ENCODE peak calls at places on chromosomes 4 and X, in ten cellular contexts. One of them, this sample, is unnamed.

GRCh38 chr4:4269326-4269725 is 20.6 kb downstream of the LYAR start:
- DNase-seq in psoas muscle: no peak
- DNase-seq in uterus: no peak
- DNase-seq in upper lobe of left lung: no peak
- DNase-seq in H9: no peak
- DNase-seq in substantia nigra: no peak
- DNase-seq in endodermal cell: no peak
- DNase-seq in GM12878: no peak
- DNase-seq in CD8-positive, alpha-beta memory T cell: peak; percentile 53
- DNase-seq in lung: no peak
- DNase-seq in this sample: no peak

GRCh38 chrX:1308476-1308875 is 28.1 kb upstream of the IL3RA start:
- DNase-seq in lung: no peak
- DNase-seq in H9: no peak
- DNase-seq in upper lobe of left lung: no peak
- DNase-seq in psoas muscle: no peak
- DNase-seq in endodermal cell: no peak
- DNase-seq in CD8-positive, alpha-beta memory T cell: no peak
- DNase-seq in uterus: no peak
- DNase-seq in GM12878: no peak
- DNase-seq in substantia nigra: no peak
- DNase-seq in this sample: no peak

GRCh38 chr4:31807036-31807435 is 1086.9 kb downstream of the PCDH7 start:
- DNase-seq in H9: no peak
- DNase-seq in upper lobe of left lung: no peak
- DNase-seq in lung: no peak
- DNase-seq in endodermal cell: no peak
- DNase-seq in psoas muscle: no peak
- DNase-seq in CD8-positive, alpha-beta memory T cell: no peak
- DNase-seq in substantia nigra: no peak
- DNase-seq in uterus: no peak
- DNase-seq in GM12878: no peak
- DNase-seq in this sample: no peak

GRCh38 chr4:78543424-78544238 is 7.9 kb upstream of the ANXA3 start:
- DNase-seq in uterus: no peak
- DNase-seq in psoas muscle: no peak
- DNase-seq in upper lobe of left lung: no peak
- DNase-seq in endodermal cell: no peak
- DNase-seq in GM12878: no peak
- DNase-seq in CD8-positive, alpha-beta memory T cell: no peak
- DNase-seq in substantia nigra: no peak
- DNase-seq in H9: no peak
- DNase-seq in lung: no peak
- DNase-seq in this sample: no peak

GRCh38 chr4:185872747-185873380 is 60.9 kb upstream of the SORBS2 start:
- DNase-seq in H9: no peak
- DNase-seq in uterus: no peak
- DNase-seq in psoas muscle: no peak
- DNase-seq in GM12878: no peak
- DNase-seq in endodermal cell: peak; percentile 65
- DNase-seq in lung: no peak
- DNase-seq in upper lobe of left lung: no peak
- DNase-seq in substantia nigra: no peak
- DNase-seq in CD8-positive, alpha-beta memory T cell: no peak
- DNase-seq in this sample: no peak

GRCh38 chrX:154351183-154352011 is 23.0 kb downstream of the FLNA start:
- DNase-seq in upper lobe of left lung: peak; percentile 73
- DNase-seq in CD8-positive, alpha-beta memory T cell: peak; percentile 47
- DNase-seq in H9: no peak
- DNase-seq in uterus: no peak
- DNase-seq in lung: no peak
- DNase-seq in endodermal cell: no peak
- DNase-seq in GM12878: no peak
- DNase-seq in psoas muscle: no peak
- DNase-seq in substantia nigra: no peak
- DNase-seq in this sample: no peak

GRCh38 chrX:103254171-103254824 is 657 bp downstream of the TCEAL8 start:
- DNase-seq in endodermal cell: peak; percentile 98
- DNase-seq in psoas muscle: peak; percentile 55
- DNase-seq in uterus: peak; percentile 40
- DNase-seq in GM12878: peak; percentile 3
- DNase-seq in lung: peak; percentile 66
- DNase-seq in substantia nigra: peak; percentile 15
- DNase-seq in CD8-positive, alpha-beta memory T cell: peak; percentile 22
- DNase-seq in H9: peak; percentile 98
- DNase-seq in upper lobe of left lung: peak; percentile 33
- DNase-seq in this sample: no peak

GRCh38 chr4:3122081-3122563 is 47.6 kb downstream of the HTT start:
- DNase-seq in uterus: no peak
- DNase-seq in endodermal cell: no peak
- DNase-seq in psoas muscle: no peak
- DNase-seq in GM12878: no peak
- DNase-seq in H9: no peak
- DNase-seq in lung: no peak
- DNase-seq in substantia nigra: no peak
- DNase-seq in CD8-positive, alpha-beta memory T cell: no peak
- DNase-seq in upper lobe of left lung: no peak
- DNase-seq in this sample: no peak

GRCh38 chr4:87530868-87531267 is 1.7 kb upstream of the SPARCL1 start:
- DNase-seq in uterus: peak; percentile 88
- DNase-seq in GM12878: no peak
- DNase-seq in upper lobe of left lung: no peak
- DNase-seq in CD8-positive, alpha-beta memory T cell: no peak
- DNase-seq in lung: peak; percentile 59
- DNase-seq in psoas muscle: peak; percentile 65
- DNase-seq in endodermal cell: no peak
- DNase-seq in substantia nigra: no peak
- DNase-seq in H9: no peak
- DNase-seq in this sample: peak; percentile 65

GRCh38 chr4:33467291-33467690 is 2747.1 kb downstream of the PCDH7 start:
- DNase-seq in lung: no peak
- DNase-seq in H9: peak; percentile 53
- DNase-seq in psoas muscle: no peak
- DNase-seq in upper lobe of left lung: peak; percentile 5
- DNase-seq in uterus: no peak
- DNase-seq in endodermal cell: peak; percentile 62
- DNase-seq in GM12878: no peak
- DNase-seq in substantia nigra: no peak
- DNase-seq in CD8-positive, alpha-beta memory T cell: no peak
- DNase-seq in this sample: no peak

GRCh38 chrX:16838202-16839066 is 31.7 kb downstream of the RBBP7 start:
- DNase-seq in H9: peak; percentile 52
- DNase-seq in upper lobe of left lung: no peak
- DNase-seq in lung: no peak
- DNase-seq in substantia nigra: no peak
- DNase-seq in endodermal cell: no peak
- DNase-seq in psoas muscle: peak; percentile 71
- DNase-seq in GM12878: no peak
- DNase-seq in CD8-positive, alpha-beta memory T cell: no peak
- DNase-seq in uterus: no peak
- DNase-seq in this sample: peak; percentile 65

GRCh38 chrX:70664726-70665125 is 220.1 kb downstream of the DLG3 start:
- DNase-seq in CD8-positive, alpha-beta memory T cell: no peak
- DNase-seq in GM12878: no peak
- DNase-seq in psoas muscle: no peak
- DNase-seq in uterus: no peak
- DNase-seq in upper lobe of left lung: no peak
- DNase-seq in lung: no peak
- DNase-seq in H9: no peak
- DNase-seq in substantia nigra: no peak
- DNase-seq in endodermal cell: no peak
- DNase-seq in this sample: no peak

GRCh38 chrX:70439016-70439415 is 5.6 kb upstream of the DLG3 start:
- DNase-seq in H9: no peak
- DNase-seq in upper lobe of left lung: no peak
- DNase-seq in CD8-positive, alpha-beta memory T cell: no peak
- DNase-seq in psoas muscle: no peak
- DNase-seq in endodermal cell: no peak
- DNase-seq in lung: no peak
- DNase-seq in GM12878: no peak
- DNase-seq in uterus: no peak
- DNase-seq in substantia nigra: no peak
- DNase-seq in this sample: no peak

GRCh38 chr4:8236920-8237195 is 32.7 kb upstream of the HTRA3 start:
- DNase-seq in GM12878: no peak
- DNase-seq in endodermal cell: no peak
- DNase-seq in substantia nigra: no peak
- DNase-seq in psoas muscle: no peak
- DNase-seq in CD8-positive, alpha-beta memory T cell: no peak
- DNase-seq in H9: no peak
- DNase-seq in upper lobe of left lung: peak; percentile 69
- DNase-seq in lung: no peak
- DNase-seq in uterus: no peak
- DNase-seq in this sample: no peak

GRCh38 chr4:138390286-138390685 is 148.1 kb upstream of the SLC7A11 start:
- DNase-seq in upper lobe of left lung: no peak
- DNase-seq in endodermal cell: no peak
- DNase-seq in GM12878: no peak
- DNase-seq in psoas muscle: no peak
- DNase-seq in substantia nigra: no peak
- DNase-seq in uterus: no peak
- DNase-seq in lung: no peak
- DNase-seq in H9: no peak
- DNase-seq in CD8-positive, alpha-beta memory T cell: no peak
- DNase-seq in this sample: no peak

GRCh38 chrX:74259879-74260491 is 44.0 kb upstream of the ZCCHC13 start:
- DNase-seq in uterus: no peak
- DNase-seq in endodermal cell: peak; percentile 91
- DNase-seq in psoas muscle: no peak
- DNase-seq in H9: peak; percentile 95
- DNase-seq in substantia nigra: no peak
- DNase-seq in lung: no peak
- DNase-seq in CD8-positive, alpha-beta memory T cell: no peak
- DNase-seq in upper lobe of left lung: no peak
- DNase-seq in GM12878: no peak
- DNase-seq in this sample: no peak

GRCh38 chr4:8706221-8707044 is 113.9 kb downstream of the CPZ start:
- DNase-seq in lung: no peak
- DNase-seq in psoas muscle: peak; percentile 7
- DNase-seq in uterus: no peak
- DNase-seq in substantia nigra: no peak
- DNase-seq in CD8-positive, alpha-beta memory T cell: no peak
- DNase-seq in endodermal cell: peak; percentile 42
- DNase-seq in GM12878: no peak
- DNase-seq in H9: peak; percentile 20
- DNase-seq in upper lobe of left lung: no peak
- DNase-seq in this sample: no peak

GRCh38 chr4:139515531-139515958 is 40.5 kb downstream of the SETD7 start:
- DNase-seq in psoas muscle: no peak
- DNase-seq in upper lobe of left lung: no peak
- DNase-seq in endodermal cell: no peak
- DNase-seq in lung: no peak
- DNase-seq in uterus: no peak
- DNase-seq in substantia nigra: no peak
- DNase-seq in CD8-positive, alpha-beta memory T cell: no peak
- DNase-seq in H9: no peak
- DNase-seq in GM12878: no peak
- DNase-seq in this sample: peak; percentile 40

GRCh38 chr4:118942465-118942864 is 53.8 kb downstream of the SYNPO2 start:
- DNase-seq in upper lobe of left lung: no peak
- DNase-seq in endodermal cell: no peak
- DNase-seq in substantia nigra: no peak
- DNase-seq in uterus: no peak
- DNase-seq in H9: no peak
- DNase-seq in lung: no peak
- DNase-seq in GM12878: no peak
- DNase-seq in psoas muscle: no peak
- DNase-seq in CD8-positive, alpha-beta memory T cell: no peak
- DNase-seq in this sample: peak; percentile 49

GRCh38 chrX:140709421-140709846 is at the start of gene LINC00632:
- DNase-seq in upper lobe of left lung: no peak
- DNase-seq in H9: no peak
- DNase-seq in CD8-positive, alpha-beta memory T cell: no peak
- DNase-seq in endodermal cell: no peak
- DNase-seq in substantia nigra: peak; percentile 25
- DNase-seq in uterus: no peak
- DNase-seq in GM12878: no peak
- DNase-seq in lung: no peak
- DNase-seq in psoas muscle: no peak
- DNase-seq in this sample: no peak
- H3K27ac ChIP-seq in upper lobe of left lung: no peak within 1 kb of the TSS
- H3K27ac ChIP-seq in H9: no peak within 1 kb of the TSS
- H3K27ac ChIP-seq in CD8-positive, alpha-beta memory T cell: no peak within 1 kb of the TSS
- H3K27ac ChIP-seq in endodermal cell: peak within 1 kb of the TSS; percentile 78
- H3K27ac ChIP-seq in substantia nigra: peak within 1 kb of the TSS; percentile 80
- H3K27ac ChIP-seq in uterus: no peak within 1 kb of the TSS
- H3K27ac ChIP-seq in GM12878: no peak within 1 kb of the TSS
- H3K27ac ChIP-seq in lung: no peak within 1 kb of the TSS
- H3K27ac ChIP-seq in psoas muscle: no peak within 1 kb of the TSS
- H3K27ac ChIP-seq in this sample: no peak within 1 kb of the TSS

GRCh38 chrX:69024931-69025330 is 140.3 kb downstream of the PJA1 start:
- DNase-seq in H9: peak; percentile 59
- DNase-seq in substantia nigra: no peak
- DNase-seq in upper lobe of left lung: peak; percentile 20
- DNase-seq in GM12878: no peak
- DNase-seq in lung: peak; percentile 65
- DNase-seq in uterus: peak; percentile 77
- DNase-seq in CD8-positive, alpha-beta memory T cell: no peak
- DNase-seq in psoas muscle: peak; percentile 84
- DNase-seq in endodermal cell: peak; percentile 70
- DNase-seq in this sample: peak; percentile 11
- H3K27ac ChIP-seq in H9: no peak overlapping the region
- H3K27ac ChIP-seq in substantia nigra: no peak overlapping the region
- H3K27ac ChIP-seq in upper lobe of left lung: no peak overlapping the region
- H3K27ac ChIP-seq in GM12878: no peak overlapping the region
- H3K27ac ChIP-seq in lung: no peak overlapping the region
- H3K27ac ChIP-seq in uterus: no peak overlapping the region
- H3K27ac ChIP-seq in CD8-positive, alpha-beta memory T cell: no peak overlapping the region
- H3K27ac ChIP-seq in psoas muscle: no peak overlapping the region
- H3K27ac ChIP-seq in endodermal cell: no peak overlapping the region
- H3K27ac ChIP-seq in this sample: no peak overlapping the region

GRCh38 chrX:13763489-13763888 is 28.9 kb downstream of the OFD1 start:
- DNase-seq in upper lobe of left lung: no peak
- DNase-seq in CD8-positive, alpha-beta memory T cell: no peak
- DNase-seq in psoas muscle: peak; percentile 56
- DNase-seq in lung: no peak
- DNase-seq in uterus: no peak
- DNase-seq in H9: no peak
- DNase-seq in endodermal cell: no peak
- DNase-seq in GM12878: no peak
- DNase-seq in substantia nigra: no peak
- DNase-seq in this sample: peak; percentile 6
- H3K27ac ChIP-seq in upper lobe of left lung: peak overlapping the region; percentile 26
- H3K27ac ChIP-seq in CD8-positive, alpha-beta memory T cell: no peak overlapping the region
- H3K27ac ChIP-seq in psoas muscle: no peak overlapping the region
- H3K27ac ChIP-seq in lung: no peak overlapping the region
- H3K27ac ChIP-seq in uterus: no peak overlapping the region
- H3K27ac ChIP-seq in H9: no peak overlapping the region
- H3K27ac ChIP-seq in endodermal cell: no peak overlapping the region
- H3K27ac ChIP-seq in GM12878: no peak overlapping the region
- H3K27ac ChIP-seq in substantia nigra: peak overlapping the region; percentile 70
- H3K27ac ChIP-seq in this sample: peak overlapping the region; percentile 56

DNA sequence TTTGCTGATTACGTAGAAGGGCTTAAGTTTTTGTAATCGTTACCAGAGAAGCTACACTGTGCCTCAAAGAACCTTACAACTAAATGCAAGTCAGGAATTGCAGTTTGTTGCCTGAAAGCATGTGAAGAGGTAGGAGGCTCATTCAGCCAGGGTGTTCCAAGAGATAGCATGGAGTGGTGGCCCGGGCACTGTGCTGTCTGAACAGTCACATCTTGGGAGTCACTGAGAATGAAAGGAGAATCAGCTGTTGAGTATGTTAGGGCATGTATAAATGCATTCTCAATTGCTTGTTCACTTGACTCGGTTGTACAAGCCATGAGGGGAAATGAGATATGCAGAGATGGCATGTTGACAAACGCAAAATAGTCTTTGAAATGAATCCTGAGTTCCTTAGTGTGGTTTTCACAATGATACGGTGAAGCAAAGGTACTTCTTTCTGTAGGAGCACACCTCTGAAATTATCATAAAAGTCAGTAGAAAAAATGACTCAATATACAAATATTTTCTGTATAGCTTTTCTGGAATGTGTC is 161.0 kb downstream of the DCTD start:
- DNase-seq in CD8-positive, alpha-beta memory T cell: no peak
- DNase-seq in psoas muscle: no peak
- DNase-seq in substantia nigra: no peak
- DNase-seq in GM12878: no peak
- DNase-seq in endodermal cell: no peak
- DNase-seq in H9: no peak
- DNase-seq in upper lobe of left lung: no peak
- DNase-seq in lung: no peak
- DNase-seq in uterus: no peak
- DNase-seq in this sample: no peak
- H3K27ac ChIP-seq in CD8-positive, alpha-beta memory T cell: no peak overlapping the region
- H3K27ac ChIP-seq in psoas muscle: no peak overlapping the region
- H3K27ac ChIP-seq in substantia nigra: no peak overlapping the region
- H3K27ac ChIP-seq in GM12878: no peak overlapping the region
- H3K27ac ChIP-seq in endodermal cell: no peak overlapping the region
- H3K27ac ChIP-seq in H9: no peak overlapping the region
- H3K27ac ChIP-seq in upper lobe of left lung: no peak overlapping the region
- H3K27ac ChIP-seq in lung: no peak overlapping the region
- H3K27ac ChIP-seq in uterus: no peak overlapping the region
- H3K27ac ChIP-seq in this sample: no peak overlapping the region

This sample was measured in gastrocnemius medialis.